ENCODE peak calls at places on chromosomes 3 and 15, in ten cellular contexts. One of them, this sample, is unnamed.

GRCh38 chr15:60717008-60717407 is 238.1 kb upstream of the ICE2 start:
- DNase-seq in SK-N-SH: no peak
- DNase-seq in astrocyte: no peak
- DNase-seq in GM20000: no peak
- DNase-seq in mesothelial cell of epicardium: no peak
- DNase-seq in foreskin fibroblast: no peak
- DNase-seq in NB4: no peak
- DNase-seq in heart right ventricle: no peak
- DNase-seq in endodermal cell: no peak
- DNase-seq in A549: no peak
- DNase-seq in this sample: no peak

GRCh38 chr15:55796321-55796965 is 53.5 kb upstream of the PRTG start:
- DNase-seq in SK-N-SH: no peak
- DNase-seq in astrocyte: peak; percentile 14
- DNase-seq in GM20000: no peak
- DNase-seq in mesothelial cell of epicardium: no peak
- DNase-seq in foreskin fibroblast: no peak
- DNase-seq in NB4: no peak
- DNase-seq in heart right ventricle: no peak
- DNase-seq in endodermal cell: no peak
- DNase-seq in A549: no peak
- DNase-seq in this sample: no peak

GRCh38 chr3:131067983-131068382 is 41.3 kb downstream of the NEK11 start:
- DNase-seq in SK-N-SH: no peak
- DNase-seq in astrocyte: no peak
- DNase-seq in GM20000: no peak
- DNase-seq in mesothelial cell of epicardium: no peak
- DNase-seq in foreskin fibroblast: no peak
- DNase-seq in NB4: no peak
- DNase-seq in heart right ventricle: peak; percentile 48
- DNase-seq in endodermal cell: no peak
- DNase-seq in A549: no peak
- DNase-seq in this sample: no peak

GRCh38 chr3:42667523-42668402 is 14.3 kb downstream of the ZBTB47 start:
- DNase-seq in SK-N-SH: peak; percentile 32
- DNase-seq in astrocyte: no peak
- DNase-seq in GM20000: no peak
- DNase-seq in mesothelial cell of epicardium: no peak
- DNase-seq in foreskin fibroblast: no peak
- DNase-seq in NB4: no peak
- DNase-seq in heart right ventricle: no peak
- DNase-seq in endodermal cell: peak; percentile 41
- DNase-seq in A549: no peak
- DNase-seq in this sample: no peak

GRCh38 chr3:163939926-163940325 is 1138.4 kb downstream of the SI start:
- DNase-seq in SK-N-SH: no peak
- DNase-seq in astrocyte: peak; percentile 8
- DNase-seq in GM20000: no peak
- DNase-seq in mesothelial cell of epicardium: no peak
- DNase-seq in foreskin fibroblast: no peak
- DNase-seq in NB4: no peak
- DNase-seq in heart right ventricle: no peak
- DNase-seq in endodermal cell: peak; percentile 61
- DNase-seq in A549: no peak
- DNase-seq in this sample: no peak

GRCh38 chr15:66369773-66370651 is 13.5 kb upstream of the TIPIN start:
- DNase-seq in SK-N-SH: no peak
- DNase-seq in astrocyte: no peak
- DNase-seq in GM20000: peak; percentile 52
- DNase-seq in mesothelial cell of epicardium: no peak
- DNase-seq in foreskin fibroblast: no peak
- DNase-seq in NB4: peak; percentile 81
- DNase-seq in heart right ventricle: no peak
- DNase-seq in endodermal cell: no peak
- DNase-seq in A549: peak; percentile 75
- DNase-seq in this sample: no peak

GRCh38 chr3:138072816-138073215 is 42.6 kb downstream of the DZIP1L start:
- DNase-seq in SK-N-SH: no peak
- DNase-seq in astrocyte: no peak
- DNase-seq in GM20000: no peak
- DNase-seq in mesothelial cell of epicardium: no peak
- DNase-seq in foreskin fibroblast: no peak
- DNase-seq in NB4: no peak
- DNase-seq in heart right ventricle: no peak
- DNase-seq in endodermal cell: peak; percentile 77
- DNase-seq in A549: no peak
- DNase-seq in this sample: no peak

GRCh38 chr15:33882921-33883320 is 85.4 kb upstream of the CHRM5 start:
- DNase-seq in SK-N-SH: no peak
- DNase-seq in astrocyte: no peak
- DNase-seq in GM20000: no peak
- DNase-seq in mesothelial cell of epicardium: no peak
- DNase-seq in foreskin fibroblast: no peak
- DNase-seq in NB4: no peak
- DNase-seq in heart right ventricle: no peak
- DNase-seq in endodermal cell: no peak
- DNase-seq in A549: no peak
- DNase-seq in this sample: no peak

GRCh38 chr3:143182861-143183667 is 63.5 kb downstream of the CHST2 start:
- DNase-seq in SK-N-SH: no peak
- DNase-seq in astrocyte: no peak
- DNase-seq in GM20000: no peak
- DNase-seq in mesothelial cell of epicardium: no peak
- DNase-seq in foreskin fibroblast: peak; percentile 45
- DNase-seq in NB4: peak; percentile 10
- DNase-seq in heart right ventricle: no peak
- DNase-seq in endodermal cell: no peak
- DNase-seq in A549: no peak
- DNase-seq in this sample: no peak

GRCh38 chr3:169227911-169228310 is 435.6 kb downstream of the MECOM start:
- DNase-seq in SK-N-SH: no peak
- DNase-seq in astrocyte: peak; percentile 95
- DNase-seq in GM20000: peak; percentile 3
- DNase-seq in mesothelial cell of epicardium: no peak
- DNase-seq in foreskin fibroblast: no peak
- DNase-seq in NB4: peak; percentile 35
- DNase-seq in heart right ventricle: no peak
- DNase-seq in endodermal cell: peak; percentile 53
- DNase-seq in A549: no peak
- DNase-seq in this sample: peak; percentile 59

GRCh38 chr3:17239417-17239816 is 354.7 kb downstream of the PLCL2 start:
- DNase-seq in SK-N-SH: no peak
- DNase-seq in astrocyte: no peak
- DNase-seq in GM20000: no peak
- DNase-seq in mesothelial cell of epicardium: no peak
- DNase-seq in foreskin fibroblast: no peak
- DNase-seq in NB4: no peak
- DNase-seq in heart right ventricle: no peak
- DNase-seq in endodermal cell: no peak
- DNase-seq in A549: no peak
- DNase-seq in this sample: no peak

GRCh38 chr3:175914785-175915184 is 1055.7 kb downstream of the NAALADL2 start:
- DNase-seq in SK-N-SH: no peak
- DNase-seq in astrocyte: no peak
- DNase-seq in GM20000: no peak
- DNase-seq in mesothelial cell of epicardium: no peak
- DNase-seq in foreskin fibroblast: no peak
- DNase-seq in NB4: no peak
- DNase-seq in heart right ventricle: no peak
- DNase-seq in endodermal cell: no peak
- DNase-seq in A549: no peak
- DNase-seq in this sample: no peak

GRCh38 chr3:44001072-44001471 is 240.6 kb upstream of the TOPAZ1 start:
- DNase-seq in SK-N-SH: no peak
- DNase-seq in astrocyte: no peak
- DNase-seq in GM20000: no peak
- DNase-seq in mesothelial cell of epicardium: no peak
- DNase-seq in foreskin fibroblast: no peak
- DNase-seq in NB4: no peak
- DNase-seq in heart right ventricle: no peak
- DNase-seq in endodermal cell: no peak
- DNase-seq in A549: no peak
- DNase-seq in this sample: no peak

GRCh38 chr15:58233341-58233740 is 95.2 kb downstream of the AQP9 start:
- DNase-seq in SK-N-SH: no peak
- DNase-seq in astrocyte: no peak
- DNase-seq in GM20000: no peak
- DNase-seq in mesothelial cell of epicardium: no peak
- DNase-seq in foreskin fibroblast: no peak
- DNase-seq in NB4: no peak
- DNase-seq in heart right ventricle: no peak
- DNase-seq in endodermal cell: no peak
- DNase-seq in A549: no peak
- DNase-seq in this sample: no peak

GRCh38 chr3:42961633-42962032 is 17.5 kb upstream of the GASK1A start:
- DNase-seq in SK-N-SH: peak; percentile 65
- DNase-seq in astrocyte: peak; percentile 16
- DNase-seq in GM20000: no peak
- DNase-seq in mesothelial cell of epicardium: no peak
- DNase-seq in foreskin fibroblast: peak; percentile 42
- DNase-seq in NB4: peak; percentile 42
- DNase-seq in heart right ventricle: peak; percentile 38
- DNase-seq in endodermal cell: peak; percentile 74
- DNase-seq in A549: peak; percentile 6
- DNase-seq in this sample: peak; percentile 53

GRCh38 chr15:74808073-74808839 is 4.4 kb upstream of the LMAN1L start:
- DNase-seq in SK-N-SH: no peak
- DNase-seq in astrocyte: no peak
- DNase-seq in GM20000: no peak
- DNase-seq in mesothelial cell of epicardium: no peak
- DNase-seq in foreskin fibroblast: no peak
- DNase-seq in NB4: no peak
- DNase-seq in heart right ventricle: no peak
- DNase-seq in endodermal cell: no peak
- DNase-seq in A549: no peak
- DNase-seq in this sample: no peak

GRCh38 chr15:68424754-68425390 is 7.1 kb downstream of the ITGA11 start:
- DNase-seq in SK-N-SH: no peak
- DNase-seq in astrocyte: peak; percentile 43
- DNase-seq in GM20000: no peak
- DNase-seq in mesothelial cell of epicardium: no peak
- DNase-seq in foreskin fibroblast: no peak
- DNase-seq in NB4: no peak
- DNase-seq in heart right ventricle: no peak
- DNase-seq in endodermal cell: peak; percentile 21
- DNase-seq in A549: no peak
- DNase-seq in this sample: no peak

DNA sequence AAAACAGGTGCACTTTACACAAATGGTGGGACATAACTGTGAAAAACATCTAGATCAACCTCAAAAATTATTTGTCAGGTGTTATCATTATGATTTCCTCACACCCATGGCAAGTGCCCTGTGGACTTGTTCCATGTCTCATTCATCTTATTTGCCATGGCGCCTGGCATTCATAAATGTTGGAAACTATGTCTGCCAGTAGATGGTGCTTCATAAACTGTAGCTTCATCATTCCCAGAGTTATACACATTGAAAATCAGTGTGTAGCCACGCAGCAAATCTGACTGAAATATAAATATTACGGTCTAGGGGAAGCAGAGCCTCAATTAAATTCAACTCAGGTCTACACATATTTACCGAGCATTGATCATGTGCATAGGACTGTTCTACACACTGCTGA is 90.7 kb downstream of the IMPG2 start:
- DNase-seq in SK-N-SH: no peak
- DNase-seq in astrocyte: no peak
- DNase-seq in GM20000: no peak
- DNase-seq in mesothelial cell of epicardium: no peak
- DNase-seq in foreskin fibroblast: peak; percentile 4
- DNase-seq in NB4: no peak
- DNase-seq in heart right ventricle: no peak
- DNase-seq in endodermal cell: no peak
- DNase-seq in A549: no peak
- DNase-seq in this sample: peak; percentile 3
- TF ChIP-seq CTCF in SK-N-SH: peak; percentile 27
- TF ChIP-seq CTCF in astrocyte: no peak
- TF ChIP-seq CTCF in GM20000: no peak
- TF ChIP-seq CTCF in mesothelial cell of epicardium: no peak
- TF ChIP-seq CTCF in foreskin fibroblast: peak; percentile 14
- TF ChIP-seq CTCF in NB4: no peak
- TF ChIP-seq CTCF in heart right ventricle: no peak
- TF ChIP-seq CTCF in endodermal cell: no peak
- TF ChIP-seq CTCF in A549: no peak
- TF ChIP-seq CTCF in this sample: peak; percentile 54

GRCh38 chr15:27743078-27743477 is 356.0 kb downstream of the OCA2 start:
- DNase-seq in SK-N-SH: peak; percentile 38
- DNase-seq in astrocyte: no peak
- DNase-seq in GM20000: no peak
- DNase-seq in mesothelial cell of epicardium: no peak
- DNase-seq in foreskin fibroblast: no peak
- DNase-seq in NB4: no peak
- DNase-seq in heart right ventricle: peak; percentile 7
- DNase-seq in endodermal cell: no peak
- DNase-seq in A549: no peak
- DNase-seq in this sample: no peak
- TF ChIP-seq CTCF in SK-N-SH: no peak
- TF ChIP-seq CTCF in astrocyte: no peak
- TF ChIP-seq CTCF in GM20000: no peak
- TF ChIP-seq CTCF in mesothelial cell of epicardium: no peak
- TF ChIP-seq CTCF in foreskin fibroblast: no peak
- TF ChIP-seq CTCF in NB4: no peak
- TF ChIP-seq CTCF in heart right ventricle: no peak
- TF ChIP-seq CTCF in endodermal cell: no peak
- TF ChIP-seq CTCF in A549: no peak
- TF ChIP-seq CTCF in this sample: no peak

GRCh38 chr3:191414732-191415131 is 46.2 kb upstream of the PYDC2 start:
- DNase-seq in SK-N-SH: no peak
- DNase-seq in astrocyte: no peak
- DNase-seq in GM20000: no peak
- DNase-seq in mesothelial cell of epicardium: no peak
- DNase-seq in foreskin fibroblast: no peak
- DNase-seq in NB4: no peak
- DNase-seq in heart right ventricle: no peak
- DNase-seq in endodermal cell: no peak
- DNase-seq in A549: no peak
- DNase-seq in this sample: no peak
- TF ChIP-seq CTCF in SK-N-SH: no peak
- TF ChIP-seq CTCF in astrocyte: no peak
- TF ChIP-seq CTCF in GM20000: no peak
- TF ChIP-seq CTCF in mesothelial cell of epicardium: no peak
- TF ChIP-seq CTCF in foreskin fibroblast: no peak
- TF ChIP-seq CTCF in NB4: no peak
- TF ChIP-seq CTCF in heart right ventricle: no peak
- TF ChIP-seq CTCF in endodermal cell: peak; percentile 55
- TF ChIP-seq CTCF in A549: no peak
- TF ChIP-seq CTCF in this sample: no peak

GRCh38 chr3:123724306-123724705 is 139.5 kb upstream of the HACD2 start:
- DNase-seq in SK-N-SH: no peak
- DNase-seq in astrocyte: peak; percentile 23
- DNase-seq in GM20000: no peak
- DNase-seq in mesothelial cell of epicardium: no peak
- DNase-seq in foreskin fibroblast: no peak
- DNase-seq in NB4: peak; percentile 3
- DNase-seq in heart right ventricle: no peak
- DNase-seq in endodermal cell: peak; percentile 71
- DNase-seq in A549: no peak
- DNase-seq in this sample: peak; percentile 34
- TF ChIP-seq CTCF in SK-N-SH: peak; percentile 51
- TF ChIP-seq CTCF in astrocyte: peak; percentile 32
- TF ChIP-seq CTCF in GM20000: no peak
- TF ChIP-seq CTCF in mesothelial cell of epicardium: no peak
- TF ChIP-seq CTCF in foreskin fibroblast: peak; percentile 35
- TF ChIP-seq CTCF in NB4: no peak
- TF ChIP-seq CTCF in heart right ventricle: no peak
- TF ChIP-seq CTCF in endodermal cell: peak; percentile 66
- TF ChIP-seq CTCF in A549: no peak
- TF ChIP-seq CTCF in this sample: peak; percentile 66

GRCh38 chr15:63243101-63243500 is 34.3 kb upstream of the APH1B start:
- DNase-seq in SK-N-SH: no peak
- DNase-seq in astrocyte: no peak
- DNase-seq in GM20000: no peak
- DNase-seq in mesothelial cell of epicardium: no peak
- DNase-seq in foreskin fibroblast: peak; percentile 65
- DNase-seq in NB4: no peak
- DNase-seq in heart right ventricle: no peak
- DNase-seq in endodermal cell: no peak
- DNase-seq in A549: no peak
- DNase-seq in this sample: no peak
- TF ChIP-seq CTCF in SK-N-SH: no peak
- TF ChIP-seq CTCF in astrocyte: no peak
- TF ChIP-seq CTCF in GM20000: no peak
- TF ChIP-seq CTCF in mesothelial cell of epicardium: no peak
- TF ChIP-seq CTCF in foreskin fibroblast: no peak
- TF ChIP-seq CTCF in NB4: no peak
- TF ChIP-seq CTCF in heart right ventricle: no peak
- TF ChIP-seq CTCF in endodermal cell: no peak
- TF ChIP-seq CTCF in A549: no peak
- TF ChIP-seq CTCF in this sample: no peak

This sample was measured in HFFc6.